ENCODE peak calls at places on chromosomes 16 and 17, in ten cellular contexts. I is Peyer's patch, Y is transverse colon, L is gastrocnemius medialis, M is A549, C is body of pancreas, S is sigmoid colon, R is H54, Z is tibial nerve, N is IMR-90. X is an unnamed sample.

GRCh38 chr17:40341808-40342574 is 22.5 kb downstream of the GJD3 start:
- DNase-seq in N (peak; percentile 50), S (peak; percentile 92), Y (peak; percentile 86), R (no peak), Z (peak; percentile 77), C (peak; percentile 79), M (peak; percentile 72), L (peak; percentile 73), I (peak; percentile 64), X (peak; percentile 54)

GRCh38 chr16:8858994-8859912 is 9.6 kb downstream of the CARHSP1 start:
- DNase-seq in Y (no peak), R (no peak), C (no peak), Z (no peak), S (peak; percentile 67), L (peak; percentile 1), M (no peak), I (no peak), N (no peak), X (no peak)

GRCh38 chr17:39151680-39152058 is 232 bp upstream of the PLXDC1 start:
- DNase-seq in Y (no peak), R (no peak), Z (no peak), N (no peak), C (no peak), I (no peak), S (peak; percentile 67), M (no peak), L (no peak), X (no peak)

GRCh38 chr17:4722678-4723240 is 8.5 kb upstream of the MED11 start:
- DNase-seq in S (no peak), Y (no peak), R (no peak), Z (no peak), M (no peak), L (no peak), I (no peak), C (no peak), N (no peak), X (no peak)

GRCh38 chr17:59333845-59334244 is 2.4 kb downstream of the YPEL2 start:
- DNase-seq in R (no peak), S (no peak), N (no peak), L (no peak), I (no peak), Y (no peak), M (no peak), Z (no peak), C (no peak), X (no peak)

GRCh38 chr16:81843243-81843582 is 64.1 kb downstream of the PLCG2 start:
- DNase-seq in S (no peak), L (no peak), I (no peak), C (no peak), N (no peak), Y (no peak), M (no peak), Z (no peak), R (no peak), X (no peak)

GRCh38 chr17:73013299-73013698 is 79.2 kb downstream of the SLC39A11 start:
- DNase-seq in Y (no peak), L (no peak), I (no peak), N (no peak), C (no peak), R (no peak), S (no peak), Z (no peak), M (no peak), X (no peak)

GRCh38 chr17:52410781-52411180 is 252.3 kb upstream of the CA10 start:
- DNase-seq in Z (no peak), Y (no peak), N (no peak), L (no peak), C (no peak), S (no peak), I (no peak), R (no peak), M (no peak), X (no peak)

GRCh38 chr17:850828-851759 is 68.9 kb downstream of the MRM3 start:
- DNase-seq in C (no peak), M (no peak), S (peak; percentile 81), I (no peak), Y (no peak), N (peak; percentile 40), L (peak; percentile 76), R (no peak), Z (no peak), X (no peak)

GRCh38 chr16:72060405-72060804 is 2.6 kb upstream of the HPR start:
- DNase-seq in L (no peak), C (no peak), I (no peak), Z (no peak), N (no peak), S (no peak), M (no peak), Y (no peak), R (no peak), X (no peak)

GRCh38 chr16:78235168-78235800 is 135.8 kb downstream of the WWOX start:
- DNase-seq in L (no peak), C (peak; percentile 70), M (peak; percentile 68), N (peak; percentile 57), S (peak; percentile 72), Y (peak; percentile 74), Z (peak; percentile 61), R (peak; percentile 74), I (peak; percentile 50), X (peak; percentile 65)
- TF ChIP-seq POLR2A in L (no peak), C (no peak), M (no peak), N (no peak), S (no peak), Y (no peak), Z (no peak), R (no peak), I (no peak), X (no peak)

GRCh38 chr16:3173892-3174617 is 13.9 kb upstream of the OR1F1 start:
- DNase-seq in Y (no peak), Z (no peak), I (no peak), L (no peak), M (peak; percentile 85), N (no peak), S (peak; percentile 48), R (peak; percentile 63), C (no peak), X (peak; percentile 58)
- TF ChIP-seq POLR2A in Y (no peak), Z (no peak), I (no peak), L (no peak), M (no peak), N (no peak), S (no peak), R (no peak), C (no peak), X (no peak)

GRCh38 chr17:61070649-61071048 is 329.0 kb upstream of the TBX2 start:
- DNase-seq in S (no peak), I (no peak), L (no peak), C (no peak), M (no peak), R (no peak), Y (no peak), N (no peak), Z (no peak), X (no peak)
- TF ChIP-seq POLR2A in S (no peak), I (no peak), L (no peak), C (no peak), M (no peak), R (no peak), Y (no peak), N (no peak), Z (no peak), X (no peak)

DNA sequence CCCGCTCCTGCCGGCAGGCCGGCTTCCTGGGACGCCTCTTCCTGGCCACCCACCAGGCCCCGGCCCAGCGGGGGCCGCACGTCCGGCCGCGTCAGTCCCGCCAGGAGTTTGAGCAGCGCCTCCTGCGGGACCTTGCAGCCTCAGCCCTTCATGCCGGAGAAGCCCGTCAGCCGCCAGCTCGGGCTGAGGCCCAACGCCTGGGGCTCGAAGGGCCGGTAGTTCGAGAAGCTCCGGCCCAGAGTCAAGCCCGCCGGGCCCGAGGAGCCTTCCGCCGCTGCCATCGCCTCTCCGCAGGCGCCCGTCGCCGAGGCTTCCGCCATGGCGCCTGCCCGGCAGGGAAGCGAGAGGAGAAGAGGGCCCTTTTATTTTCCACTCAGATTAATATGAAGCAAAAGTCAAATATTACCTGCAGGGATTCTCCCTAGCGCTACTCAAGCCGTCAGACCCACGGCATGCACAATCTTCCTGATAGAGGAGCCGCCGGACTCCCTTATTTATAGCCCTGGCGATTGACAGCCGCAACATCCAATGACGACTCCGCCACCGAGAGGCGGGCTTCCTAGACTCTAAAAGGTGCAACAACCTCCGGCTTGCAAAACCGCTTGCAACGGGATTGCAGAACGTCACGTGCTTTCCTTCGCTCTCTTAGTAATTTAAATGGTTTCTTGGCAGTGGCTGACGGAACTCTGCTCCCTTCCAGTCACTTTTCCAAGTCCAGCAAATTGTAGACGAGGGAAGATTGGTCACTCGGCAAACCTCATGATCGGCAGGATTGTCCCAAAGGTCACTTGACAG is at the start of gene SEPHS2:
- DNase-seq in N (peak; percentile 97), C (peak; percentile 99), S (peak; percentile 99), L (peak; percentile 96), R (peak; percentile 81), Z (peak; percentile 100), Y (peak; percentile 99), I (peak; percentile 99), M (peak; percentile 98), X (peak; percentile 98)
- TF ChIP-seq POLR2A in N (peak; percentile 95), C (peak; percentile 99), S (peak; percentile 65), L (peak; percentile 96), R (peak; percentile 80), Z (peak; percentile 32), Y (peak; percentile 94), I (peak; percentile 94), M (peak; percentile 79), X (peak; percentile 98)

GRCh38 chr16:57473176-57473840 is 10.8 kb downstream of the POLR2C start:
- DNase-seq in N (no peak), L (no peak), M (no peak), R (no peak), Z (no peak), I (peak; percentile 5), Y (no peak), C (no peak), S (no peak), X (no peak)
- TF ChIP-seq POLR2A in N (no peak), L (no peak), M (no peak), R (no peak), Z (no peak), I (no peak), Y (no peak), C (no peak), S (no peak), X (peak; percentile 23)

GRCh38 chr16:30769379-30770089 is 7.4 kb downstream of the RNF40 start:
- DNase-seq in I (peak; percentile 49), Z (no peak), M (no peak), L (no peak), S (no peak), C (no peak), R (no peak), Y (no peak), N (no peak), X (no peak)
- TF ChIP-seq POLR2A in I (no peak), Z (no peak), M (no peak), L (no peak), S (no peak), C (no peak), R (no peak), Y (no peak), N (no peak), X (no peak)

GRCh38 chr17:17813055-17813724 is 23.6 kb downstream of the SREBF1 start:
- DNase-seq in C (no peak), Y (no peak), N (no peak), R (no peak), I (no peak), M (peak; percentile 66), L (no peak), Z (no peak), S (no peak), X (no peak)
- TF ChIP-seq POLR2A in C (no peak), Y (no peak), N (no peak), R (no peak), I (no peak), M (no peak), L (no peak), Z (no peak), S (no peak), X (no peak)

GRCh38 chr17:82230627-82231311 is 1.9 kb downstream of the SLC16A3 start:
- DNase-seq in N (peak; percentile 81), M (peak; percentile 92), S (peak; percentile 93), I (peak; percentile 74), Z (peak; percentile 71), C (peak; percentile 73), R (no peak), L (no peak), Y (peak; percentile 92), X (peak; percentile 87)
- TF ChIP-seq POLR2A in N (no peak), M (no peak), S (no peak), I (no peak), Z (no peak), C (no peak), R (peak; percentile 20), L (peak; percentile 47), Y (peak; percentile 26), X (no peak)

X was measured in erythroblast.